ENCODE peak calls at places on chromosome 6, in six cellular contexts. L is H1, R is HepG2, Z is GM12878, H is K562, I is GM12891. U is an unnamed sample.

GRCh38 chr6:3324262-3324942 is 65.7 kb downstream of the PSMG4 start:
- DNase-seq in Z (peak; percentile 48), L (no peak), R (peak; percentile 17), H (peak; percentile 88), I (peak; percentile 38), U (no peak)

GRCh38 chr6:8361259-8361658 is 74.1 kb downstream of the SLC35B3 start:
- DNase-seq in R (no peak), L (no peak), Z (no peak), I (no peak), H (no peak), U (no peak)

GRCh38 chr6:90432408-90432775 is 135.7 kb upstream of the BACH2 start:
- DNase-seq in L (no peak), H (no peak), R (no peak), I (no peak), Z (no peak), U (no peak)

GRCh38 chr6:41724638-41725501 is 10.5 kb downstream of the TFEB start:
- DNase-seq in L (no peak), I (no peak), H (no peak), Z (no peak), R (no peak), U (no peak)

GRCh38 chr6:48996461-48997119 is 466.5 kb downstream of the MMUT start:
- DNase-seq in I (no peak), H (no peak), R (no peak), L (no peak), Z (no peak), U (no peak)

GRCh38 chr6:38625191-38625590 is 14.5 kb downstream of the BTBD9 start:
- DNase-seq in R (no peak), H (no peak), L (no peak), I (no peak), Z (no peak), U (no peak)

GRCh38 chr6:152723398-152723797 is 25.7 kb downstream of the MYCT1 start:
- DNase-seq in I (no peak), R (no peak), H (no peak), L (no peak), Z (no peak), U (no peak)

GRCh38 chr6:43846556-43846955 is 76.5 kb downstream of the VEGFA start:
- DNase-seq in Z (no peak), R (no peak), L (no peak), I (no peak), H (no peak), U (no peak)

GRCh38 chr6:22821664-22822320 is 252.4 kb downstream of the HDGFL1 start:
- DNase-seq in L (no peak), H (no peak), R (no peak), Z (no peak), I (no peak), U (no peak)

GRCh38 chr6:48068326-48069191 is 42.4 kb downstream of the PTCHD4 start:
- DNase-seq in L (no peak), H (no peak), R (no peak), Z (no peak), I (no peak), U (no peak)

GRCh38 chr6:165652766-165653165 is 10.3 kb downstream of the PDE10A start:
- DNase-seq in Z (no peak), L (no peak), I (no peak), R (no peak), H (no peak), U (no peak)

GRCh38 chr6:141562181-141562800 is 570.4 kb upstream of the GJE1 start:
- DNase-seq in L (no peak), Z (no peak), R (no peak), I (no peak), H (peak; percentile 30), U (no peak)

GRCh38 chr6:38436726-38437465 is 202.8 kb downstream of the BTBD9 start:
- DNase-seq in R (no peak), Z (no peak), L (no peak), I (no peak), H (no peak), U (no peak)

GRCh38 chr6:163999475-164000125 is 585.1 kb downstream of the QKI start:
- DNase-seq in I (no peak), R (no peak), Z (no peak), H (no peak), L (no peak), U (no peak)

GRCh38 chr6:47105469-47106188 is 63.5 kb upstream of the ADGRF1 start:
- DNase-seq in L (peak; percentile 46), Z (no peak), I (no peak), H (no peak), R (no peak), U (no peak)

GRCh38 chr6:22764521-22764920 is 195.2 kb downstream of the HDGFL1 start:
- DNase-seq in Z (no peak), I (no peak), L (no peak), H (no peak), R (no peak), U (no peak)

GRCh38 chr6:131164506-131164905 is 29.2 kb downstream of the AKAP7 start:
- DNase-seq in I (no peak), H (no peak), R (peak; percentile 10), Z (no peak), L (no peak), U (no peak)

GRCh38 chr6:158487495-158487894 is 72.4 kb upstream of the TMEM181 start:
- DNase-seq in Z (no peak), H (no peak), L (no peak), I (no peak), R (no peak), U (no peak)

GRCh38 chr6:13355043-13355945 is 27.0 kb upstream of the TBC1D7 start:
- DNase-seq in L (no peak), H (peak; percentile 83), R (peak; percentile 41), I (no peak), Z (peak; percentile 66), U (no peak)

GRCh38 chr6:33706136-33706725 is 5.3 kb downstream of the UQCC2 start:
- DNase-seq in R (no peak), Z (no peak), I (no peak), H (no peak), L (no peak), U (no peak)

GRCh38 chr6:35206346-35206745 is 7.4 kb upstream of the SCUBE3 start:
- DNase-seq in I (no peak), Z (no peak), R (no peak), H (no peak), L (no peak), U (no peak)

GRCh38 chr6:87714093-87714809 is 12.2 kb upstream of the AKIRIN2 start:
- DNase-seq in Z (no peak), I (no peak), L (no peak), H (no peak), R (no peak), U (no peak)

GRCh38 chr6:123091896-123092271 is 95.8 kb downstream of the CLVS2 start:
- DNase-seq in H (no peak), Z (no peak), R (no peak), L (no peak), I (no peak), U (no peak)

DNA sequence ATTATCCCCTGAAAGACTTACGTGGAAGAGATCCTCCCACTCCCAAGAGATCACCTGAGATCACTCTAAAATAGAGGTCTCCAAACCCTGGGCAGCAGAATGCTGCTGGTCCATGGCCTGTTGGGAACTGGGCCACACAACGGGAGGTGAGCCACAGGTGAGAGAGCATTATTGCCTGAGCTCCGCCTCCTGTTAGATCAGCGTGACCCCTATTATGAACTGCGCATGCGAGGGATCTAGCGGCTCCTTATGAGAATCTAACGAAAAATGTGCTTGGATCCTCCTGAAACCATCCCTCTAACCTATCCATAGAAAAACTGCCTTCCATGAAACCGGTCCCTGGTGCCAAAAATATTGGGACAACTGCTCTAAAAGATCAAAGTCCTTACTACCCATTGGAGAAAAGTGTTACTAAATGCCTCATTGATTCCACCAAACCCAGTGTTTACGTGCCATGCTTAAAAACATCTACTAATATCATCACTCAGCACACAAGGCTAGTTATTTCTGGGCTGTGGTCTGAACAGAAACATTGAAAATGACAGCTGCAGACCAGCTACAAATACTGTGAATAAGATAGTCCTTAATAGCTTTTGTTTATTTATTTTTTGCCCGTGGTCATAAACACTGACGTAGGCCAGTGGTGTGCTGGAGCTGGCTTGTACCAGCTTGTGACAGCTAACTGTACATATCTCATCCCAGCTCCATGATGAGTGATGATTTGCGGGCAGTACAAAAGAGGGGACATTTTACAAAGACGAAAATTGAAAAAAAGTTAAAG is 1057.2 kb downstream of the EPHA7 start:
- DNase-seq in H (no peak), Z (no peak), L (no peak), R (no peak), I (no peak), U (no peak)
- TF ChIP-seq TAF1 in H (no peak), Z (no peak), L (no peak), R (no peak), I (no peak), U (no peak)

GRCh38 chr6:169726049-169726400 is 1.7 kb upstream of the PHF10 start:
- DNase-seq in R (no peak), L (no peak), Z (no peak), H (no peak), I (no peak), U (no peak)

GRCh38 chr6:169723200-169723909 is 945 bp downstream of the PHF10 start:
- DNase-seq in Z (no peak), I (peak; percentile 49), H (peak; percentile 86), L (no peak), R (peak; percentile 39), U (peak; percentile 44)

GRCh38 chr6:169723991-169724553 is at the start of gene PHF10:
- DNase-seq in I (peak; percentile 30), H (peak; percentile 59), L (no peak), Z (no peak), R (no peak), U (peak; percentile 44)

GRCh38 chr6:169725270-169726048 is 1.2 kb upstream of the PHF10 start:
- DNase-seq in R (peak; percentile 97), L (no peak), Z (no peak), H (peak; percentile 93), I (no peak), U (no peak)

DNA sequence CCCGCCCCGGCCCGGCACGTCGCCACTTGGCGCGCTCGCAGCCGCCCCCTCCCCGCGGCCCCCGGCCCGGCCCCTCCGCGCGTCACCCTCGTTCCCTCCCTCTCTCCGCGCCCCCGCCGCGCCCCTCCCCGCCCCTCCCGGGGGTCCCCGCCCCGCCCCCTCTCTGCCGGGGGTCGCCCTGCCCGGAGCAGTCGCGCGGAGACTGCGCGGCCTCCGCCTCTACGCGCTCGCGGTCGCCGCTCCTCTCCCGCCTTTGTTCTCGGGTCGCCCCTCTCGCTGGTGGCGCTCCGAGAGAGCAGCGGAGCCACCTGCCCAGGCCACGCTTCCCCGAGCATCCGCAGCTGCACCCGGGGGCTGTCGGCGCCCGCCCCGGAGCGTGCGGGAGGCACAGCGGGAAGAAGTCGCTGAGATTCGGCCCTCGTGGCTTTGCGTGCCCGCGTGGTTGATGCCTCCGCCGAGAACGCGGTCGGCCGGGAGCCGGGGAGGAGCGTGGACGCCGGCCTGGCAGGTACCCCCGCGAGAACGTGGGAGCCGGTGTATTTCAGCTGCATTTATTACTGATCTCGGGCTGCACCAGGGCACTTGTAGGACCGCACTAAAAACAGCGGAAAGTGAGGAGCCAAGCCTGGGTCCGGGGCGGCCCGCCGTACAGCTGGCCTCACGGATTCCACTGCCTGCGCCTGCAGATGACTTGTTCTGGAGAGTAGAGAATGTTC is 412 bp upstream of the PHF10 start:
- DNase-seq in Z (no peak), I (peak; percentile 60), H (peak; percentile 73), L (no peak), R (peak; percentile 61), U (peak; percentile 56)
- TF ChIP-seq POLR2A in Z (peak; percentile 77), I (no peak), H (peak; percentile 72), L (peak; percentile 74), R (peak; percentile 91), U (peak; percentile 27)

GRCh38 chr6:149275621-149276020 is 41.9 kb upstream of the TAB2 start:
- DNase-seq in Z (no peak), I (no peak), H (no peak), L (no peak), R (no peak), U (no peak)
- TF ChIP-seq TAF1 in Z (no peak), I (no peak), H (no peak), L (no peak), R (no peak), U (no peak)

GRCh38 chr6:107459283-107460073 is at the start of gene PDSS2:
- DNase-seq in H (peak; percentile 99), R (peak; percentile 97), I (peak; percentile 87), Z (peak; percentile 91), L (peak; percentile 89), U (peak; percentile 87)
- TF ChIP-seq POLR2A in H (peak; percentile 91), R (peak; percentile 99), I (peak; percentile 91), Z (peak; percentile 97), L (peak; percentile 58), U (peak; percentile 92)